ENCODE peak calls at places on chromosomes 11 and 22, in nine cellular contexts. S is A549, B is sigmoid colon, Q is body of pancreas, C is tibial nerve, U is prostate gland, W is heart left ventricle, G is gastrocnemius medialis, V is stomach. Z is an unnamed sample.

GRCh38 chr11:68666854-68667253 is 17.5 kb upstream of the GAL start:
- DNase-seq in S (no peak), B (peak; percentile 83), Q (no peak), C (no peak), U (no peak), W (no peak), G (no peak), V (peak; percentile 34), Z (no peak)

GRCh38 chr22:33325232-33326004 is 267.2 kb upstream of the SYN3 start:
- DNase-seq in S (no peak), B (no peak), Q (no peak), C (no peak), U (no peak), W (peak; percentile 31), G (no peak), V (no peak), Z (no peak)

GRCh38 chr11:62553839-62554361 is 7.3 kb upstream of the AHNAK start:
- DNase-seq in S (peak; percentile 78), B (no peak), Q (no peak), C (no peak), U (no peak), W (no peak), G (peak; percentile 70), V (no peak), Z (no peak)

GRCh38 chr22:50247748-50248147 is 2.9 kb upstream of the TUBGCP6 start:
- DNase-seq in S (peak; percentile 54), B (no peak), Q (peak; percentile 50), C (no peak), U (no peak), W (no peak), G (no peak), V (peak; percentile 78), Z (no peak)

GRCh38 chr22:42820075-42820763 is 36.9 kb downstream of the ARFGAP3 start:
- DNase-seq in S (no peak), B (no peak), Q (no peak), C (no peak), U (no peak), W (no peak), G (no peak), V (no peak), Z (no peak)

GRCh38 chr11:78406568-78407196 is 10.9 kb downstream of the GAB2 start:
- DNase-seq in S (no peak), B (no peak), Q (no peak), C (no peak), U (no peak), W (no peak), G (no peak), V (no peak), Z (no peak)

GRCh38 chr11:11229691-11230090 is 123.4 kb downstream of the CSNK2A3 start:
- DNase-seq in S (no peak), B (no peak), Q (no peak), C (no peak), U (no peak), W (no peak), G (no peak), V (no peak), Z (no peak)

GRCh38 chr11:113806403-113806802 is 26.8 kb downstream of the CLDN25 start:
- DNase-seq in S (peak; percentile 35), B (no peak), Q (no peak), C (no peak), U (no peak), W (no peak), G (no peak), V (no peak), Z (no peak)

GRCh38 chr11:88204353-88204752 is 29.1 kb upstream of the RAB38 start:
- DNase-seq in S (no peak), B (no peak), Q (no peak), C (no peak), U (no peak), W (no peak), G (no peak), V (no peak), Z (no peak)

GRCh38 chr22:39306456-39307361 is 12.7 kb downstream of the RPL3 start:
- DNase-seq in S (peak; percentile 54), B (no peak), Q (no peak), C (no peak), U (no peak), W (peak; percentile 66), G (peak; percentile 39), V (peak; percentile 51), Z (no peak)

GRCh38 chr11:34650528-34650927 is 29.6 kb downstream of the EHF start:
- DNase-seq in S (no peak), B (no peak), Q (no peak), C (no peak), U (no peak), W (no peak), G (no peak), V (no peak), Z (no peak)

GRCh38 chr11:73376803-73377629 is 817 bp downstream of the RELT start:
- DNase-seq in S (peak; percentile 83), B (peak; percentile 78), Q (peak; percentile 31), C (peak; percentile 62), U (no peak), W (peak; percentile 68), G (peak; percentile 86), V (peak; percentile 41), Z (peak; percentile 58)

GRCh38 chr11:111707039-111707690 is 59.0 kb downstream of the PPP2R1B start:
- DNase-seq in S (no peak), B (peak; percentile 87), Q (peak; percentile 64), C (peak; percentile 39), U (peak; percentile 82), W (peak; percentile 52), G (no peak), V (peak; percentile 82), Z (no peak)

GRCh38 chr22:30564766-30565118 is 9.7 kb downstream of the GAL3ST1 start:
- DNase-seq in S (no peak), B (no peak), Q (no peak), C (no peak), U (no peak), W (no peak), G (no peak), V (no peak), Z (no peak)

GRCh38 chr22:37739000-37739399 is 42.2 kb downstream of the TRIOBP start:
- DNase-seq in S (no peak), B (peak; percentile 93), Q (no peak), C (peak; percentile 72), U (no peak), W (peak; percentile 90), G (peak; percentile 67), V (no peak), Z (peak; percentile 96)

GRCh38 chr22:48781868-48782267 is 1045.8 kb downstream of the BRD1 start:
- DNase-seq in S (no peak), B (peak; percentile 21), Q (no peak), C (no peak), U (no peak), W (no peak), G (no peak), V (no peak), Z (no peak)

GRCh38 chr22:20204281-20204680 is 53.4 kb upstream of the CCDC188 start:
- DNase-seq in S (no peak), B (no peak), Q (no peak), C (no peak), U (no peak), W (no peak), G (no peak), V (no peak), Z (no peak)

GRCh38 chr11:95229199-95230053 is 1.6 kb downstream of the SESN3 start:
- DNase-seq in S (no peak), B (peak; percentile 57), Q (no peak), C (no peak), U (no peak), W (peak; percentile 23), G (no peak), V (no peak), Z (no peak)

GRCh38 chr11:111939836-111940604 is 2.9 kb downstream of the DIXDC1 start:
- DNase-seq in S (no peak), B (no peak), Q (no peak), C (no peak), U (no peak), W (no peak), G (no peak), V (no peak), Z (no peak)

DNA sequence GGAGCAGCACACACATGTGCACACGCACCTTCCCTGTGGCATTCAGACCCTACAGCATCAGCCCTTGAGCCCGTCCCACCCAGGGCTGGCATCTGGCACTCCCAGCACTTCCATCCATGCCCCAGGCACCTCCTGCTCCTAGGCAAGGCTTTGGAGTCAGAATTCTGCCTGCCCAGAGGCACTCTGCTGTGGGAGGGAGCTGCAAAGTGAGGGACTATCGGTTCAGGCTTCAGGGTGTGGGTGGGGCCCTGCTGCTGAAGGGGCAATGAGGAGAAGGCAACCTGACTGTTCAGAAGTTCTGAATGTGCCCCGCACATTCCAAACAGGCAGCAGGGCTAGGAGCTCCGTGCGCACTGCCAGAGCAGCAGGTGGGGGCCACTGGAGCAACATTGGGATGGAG is 39.7 kb downstream of the NECTIN1 start:
- DNase-seq in S (no peak), B (no peak), Q (no peak), C (no peak), U (no peak), W (no peak), G (no peak), V (no peak), Z (no peak)
- TF ChIP-seq POLR2A in S (no peak), B (no peak), Q (no peak), C (no peak), U (no peak), W (no peak), G (no peak), V (no peak), Z (no peak)

DNA sequence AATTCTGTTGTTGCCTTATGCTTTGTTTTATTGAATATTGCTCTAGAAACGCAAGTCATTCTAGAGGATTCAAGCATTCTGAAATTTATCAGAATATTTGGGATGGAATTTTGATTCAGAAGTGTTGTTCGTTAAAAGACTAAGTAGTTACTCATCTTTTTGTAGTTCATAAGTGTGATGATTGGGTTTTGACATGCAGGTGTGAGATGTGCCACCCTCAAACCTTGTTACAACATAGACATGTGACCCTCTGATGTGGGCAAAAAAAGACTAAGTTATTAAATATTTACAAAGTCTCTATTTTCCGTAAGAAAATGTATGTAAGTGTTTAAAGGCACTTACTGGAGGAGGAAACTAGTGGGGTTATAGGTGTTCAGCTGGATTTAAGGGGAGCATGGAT is 8.9 kb downstream of the YWHAH start:
- DNase-seq in S (no peak), B (no peak), Q (no peak), C (no peak), U (no peak), W (no peak), G (no peak), V (no peak), Z (no peak)
- H3K4me1 ChIP-seq in S (peaks cover 46% of the 10 kb centered on the region), B (no peaks in the 10 kb centered on the region), Q (peaks cover 53% of the 10 kb centered on the region), C (peaks cover 59% of the 10 kb centered on the region), U (no peaks in the 10 kb centered on the region), W (peaks cover 41% of the 10 kb centered on the region), G (peaks cover 39% of the 10 kb centered on the region), V (peaks cover 79% of the 10 kb centered on the region), Z (peaks cover 22% of the 10 kb centered on the region)

GRCh38 chr11:101914737-101915426 is at the start of gene CEP126:
- DNase-seq in S (peak; percentile 94), B (peak; percentile 97), Q (peak; percentile 90), C (peak; percentile 96), U (peak; percentile 89), W (peak; percentile 95), G (peak; percentile 87), V (peak; percentile 93), Z (peak; percentile 94)
- TF ChIP-seq POLR2A in S (peak; percentile 25), B (peak; percentile 17), Q (no peak), C (peak; percentile 50), U (peak; percentile 28), W (no peak), G (no peak), V (no peak), Z (peak; percentile 4)

GRCh38 chr11:108246885-108247284 is 24.0 kb downstream of the ATM start:
- DNase-seq in S (no peak), B (no peak), Q (no peak), C (no peak), U (no peak), W (no peak), G (no peak), V (no peak), Z (no peak)
- H3K4me1 ChIP-seq in S (no peaks in the 10 kb centered on the region), B (no peaks in the 10 kb centered on the region), Q (no peaks in the 10 kb centered on the region), C (no peaks in the 10 kb centered on the region), U (no peaks in the 10 kb centered on the region), W (no peaks in the 10 kb centered on the region), G (no peaks in the 10 kb centered on the region), V (no peaks in the 10 kb centered on the region), Z (no peaks in the 10 kb centered on the region)

Z was measured in uterus.